ENCODE peak calls at places on chromosome 1, in six cellular contexts. H is fibroblast of the aortic adventitia, F is cardiac muscle cell, A is right cardiac atrium, W is astrocyte, L is fibroblast of mammary gland. K is an unnamed sample.

GRCh38 chr1:6884652-6885153 is 99.4 kb downstream of the CAMTA1 start:
- DNase-seq in L (no peak), F (no peak), A (no peak), H (no peak), W (no peak), K (no peak)

GRCh38 chr1:245512980-245513578 is 358.3 kb downstream of the KIF26B start:
- DNase-seq in F (peak), A (no peak), L (peak), W (no peak), H (peak), K (no peak)

GRCh38 chr1:7111855-7112254 is 326.6 kb downstream of the CAMTA1 start:
- DNase-seq in W (no peak), A (no peak), F (no peak), H (no peak), L (no peak), K (no peak)

GRCh38 chr1:119816407-119816806 is 5.1 kb upstream of the REG4 start:
- DNase-seq in F (no peak), L (peak), H (no peak), A (no peak), W (peak), K (no peak)

GRCh38 chr1:112263464-112263863 is 132.6 kb upstream of the CTTNBP2NL start:
- DNase-seq in L (peak), W (peak), H (peak), A (no peak), F (peak), K (no peak)

GRCh38 chr1:78839704-78840277 is 166.7 kb downstream of the ADGRL4 start:
- DNase-seq in H (peak), W (no peak), L (peak), A (no peak), F (peak), K (peak)

GRCh38 chr1:27428316-27429028 is 36.0 kb downstream of the GPR3 start:
- DNase-seq in F (peak), H (peak), L (no peak), W (no peak), A (no peak), K (no peak)

GRCh38 chr1:175191654-175192053 is 922 bp downstream of the KIAA0040 start:
- DNase-seq in H (peak), W (no peak), A (no peak), L (no peak), F (no peak), K (no peak)

GRCh38 chr1:219582310-219582709 is 30.6 kb downstream of the ZC3H11B start:
- DNase-seq in A (no peak), H (peak), F (peak), W (peak), L (peak), K (no peak)

GRCh38 chr1:191804311-191804710 is 354.0 kb upstream of the RGS18 start:
- DNase-seq in W (no peak), H (no peak), F (no peak), A (no peak), L (no peak), K (no peak)

GRCh38 chr1:205849619-205850355 is at the start of gene PM20D1:
- DNase-seq in L (peak), F (peak), A (peak), H (peak), W (peak), K (peak)

GRCh38 chr1:164477336-164477735 is 81.6 kb upstream of the PBX1 start:
- DNase-seq in F (no peak), H (no peak), A (no peak), L (no peak), W (no peak), K (no peak)

GRCh38 chr1:9792156-9793042 is 31.4 kb downstream of the CLSTN1 start:
- DNase-seq in F (peak), L (peak), H (no peak), W (peak), A (no peak), K (no peak)

GRCh38 chr1:58062635-58063034 is 483.9 kb downstream of the OMA1 start:
- DNase-seq in W (no peak), F (no peak), A (no peak), L (no peak), H (no peak), K (no peak)

GRCh38 chr1:17551755-17552234 is 12.3 kb downstream of the ARHGEF10L start:
- DNase-seq in A (no peak), F (peak), H (peak), W (no peak), L (peak), K (no peak)

GRCh38 chr1:228837817-228838716 is 102.8 kb downstream of the RHOU start:
- DNase-seq in W (peak), A (peak), F (peak), H (peak), L (peak), K (peak)

GRCh38 chr1:61081135-61081636 is 1.2 kb upstream of the NFIA start:
- DNase-seq in F (no peak), A (no peak), L (no peak), H (peak), W (no peak), K (no peak)

GRCh38 chr1:205530116-205530515 is 25.6 kb downstream of the CDK18 start:
- DNase-seq in W (no peak), F (no peak), A (no peak), L (no peak), H (no peak), K (no peak)

GRCh38 chr1:109444376-109444775 is 18.1 kb upstream of the PSMA5 start:
- DNase-seq in A (no peak), W (no peak), H (no peak), F (no peak), L (peak), K (no peak)

GRCh38 chr1:39990428-39990827 is 35.5 kb downstream of the MFSD2A start:
- DNase-seq in H (no peak), L (no peak), W (no peak), A (no peak), F (no peak), K (no peak)

GRCh38 chr1:154779563-154780189 is 90.4 kb downstream of the KCNN3 start:
- DNase-seq in W (no peak), L (no peak), H (no peak), A (no peak), F (no peak), K (no peak)

DNA sequence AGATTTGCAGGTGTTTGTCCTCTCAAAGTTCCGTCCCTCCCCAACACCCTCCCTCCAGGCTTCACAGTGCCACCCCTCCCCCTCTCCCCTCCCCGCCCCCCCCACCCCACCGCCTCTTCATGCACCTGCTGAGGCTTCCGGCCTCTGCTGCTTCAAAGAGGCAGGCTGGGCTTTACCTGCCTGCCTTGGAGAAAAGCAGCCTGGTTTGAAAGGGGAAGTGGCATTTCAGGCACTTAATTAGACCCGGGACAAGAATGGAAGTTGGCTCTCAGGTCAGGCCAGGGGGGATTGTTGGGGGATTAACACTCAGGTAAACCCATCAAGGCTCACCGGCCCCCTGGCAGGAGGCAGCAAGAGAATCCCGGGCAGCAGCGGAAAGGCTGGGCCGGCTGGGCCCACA is 21.1 kb downstream of the PAX7 start:
- DNase-seq in A (no peak), W (no peak), H (no peak), F (no peak), L (no peak), K (no peak)
- H3K4me3 ChIP-seq in A (no peak), W (no peak), H (no peak), F (no peak), L (no peak), K (no peak)

GRCh38 chr1:201480231-201481003 is 11.4 kb upstream of the PHLDA3 start:
- DNase-seq in L (peak), H (peak), F (peak), A (peak), W (no peak), K (peak)

GRCh38 chr1:201482755-201483154 is 13.8 kb upstream of the PHLDA3 start:
- DNase-seq in H (no peak), F (no peak), A (no peak), W (no peak), L (no peak), K (no peak)

GRCh38 chr1:201481761-201482493 is 12.9 kb upstream of the PHLDA3 start:
- DNase-seq in H (peak), A (peak), F (peak), W (no peak), L (peak), K (peak)

GRCh38 chr1:201479331-201479730 is 10.3 kb upstream of the PHLDA3 start:
- DNase-seq in H (no peak), W (no peak), F (no peak), A (no peak), L (no peak), K (no peak)

DNA sequence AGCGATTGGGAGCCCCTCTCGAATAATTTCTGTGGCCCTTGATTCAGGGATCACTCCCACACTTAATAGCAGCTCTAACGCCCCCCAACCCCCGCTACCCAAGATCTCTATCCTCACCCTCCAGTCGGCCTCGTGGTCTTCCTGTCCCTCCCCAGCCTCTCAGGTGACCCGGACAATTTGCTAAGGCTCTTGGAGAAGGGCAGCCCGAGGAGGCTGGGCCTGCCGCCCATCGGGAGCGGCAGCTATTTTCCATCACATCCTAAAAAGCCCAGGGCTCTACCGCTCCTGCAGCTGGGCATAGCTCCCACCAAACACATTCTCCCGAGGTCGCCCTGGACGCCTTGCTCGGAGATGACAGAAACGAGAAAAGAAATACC is 12.0 kb upstream of the PHLDA3 start:
- DNase-seq in A (no peak), F (no peak), H (no peak), L (no peak), W (no peak), K (no peak)
- H3K4me3 ChIP-seq in A (peak), F (peak), H (no peak), L (peak), W (peak), K (peak)

DNA sequence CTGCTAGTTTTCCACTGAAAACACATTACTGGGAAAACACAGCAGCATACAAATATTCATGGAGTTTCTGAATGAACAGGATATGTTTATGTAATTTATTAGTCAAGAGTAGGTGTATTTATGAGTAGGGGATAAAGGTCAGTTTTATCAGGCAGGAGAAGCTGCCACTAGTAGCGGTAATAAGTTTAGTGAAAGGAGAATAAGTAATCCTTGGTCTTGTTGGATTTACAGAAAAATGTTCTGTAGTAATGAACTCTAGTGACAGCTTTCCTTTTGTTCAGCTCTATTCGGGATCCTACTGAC is 1.2 kb downstream of the MAST2 start:
- DNase-seq in L (peak), F (no peak), H (peak), A (no peak), W (no peak), K (no peak)
- H3K4me3 ChIP-seq in L (peak), F (peak), H (peak), A (peak), W (peak), K (no peak)

DNA sequence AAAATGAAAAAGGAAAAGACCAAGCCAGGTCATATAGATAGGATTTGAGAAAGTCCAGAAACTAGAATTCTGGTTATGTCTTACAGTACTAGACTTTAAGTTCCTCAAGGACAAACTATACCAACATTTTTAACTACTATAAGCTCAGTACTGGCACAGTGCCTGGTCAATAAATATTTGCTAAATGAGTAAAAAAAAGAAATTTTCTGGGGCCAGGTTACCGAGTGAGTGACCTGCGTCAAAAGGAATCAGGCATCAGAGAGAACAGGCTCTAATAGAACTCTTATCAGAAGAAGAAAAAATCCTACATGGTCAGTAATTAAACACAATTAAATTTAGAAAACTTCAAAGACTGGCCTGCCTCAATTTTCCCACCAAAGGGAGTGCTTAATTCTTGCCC is 23.8 kb upstream of the YRDC start:
- DNase-seq in A (no peak), F (no peak), W (no peak), L (no peak), H (no peak), K (no peak)
- H3K4me3 ChIP-seq in A (no peak), F (no peak), W (no peak), L (no peak), H (no peak), K (no peak)

GRCh38 chr1:12594490-12594889 is 23.5 kb downstream of the DHRS3 start:
- DNase-seq in H (no peak), W (no peak), A (no peak), F (no peak), L (no peak), K (no peak)
- H3K4me3 ChIP-seq in H (peak), W (no peak), A (no peak), F (no peak), L (no peak), K (no peak)

GRCh38 chr1:53946252-53947171 is at the start of gene LRRC42:
- DNase-seq in W (no peak), A (no peak), L (no peak), F (no peak), H (no peak), K (no peak)

GRCh38 chr1:53948291-53948690 is 2.1 kb downstream of the LRRC42 start:
- DNase-seq in H (no peak), L (peak), W (no peak), A (no peak), F (no peak), K (no peak)

GRCh38 chr1:53949023-53949611 is 3.0 kb downstream of the LRRC42 start:
- DNase-seq in W (peak), A (no peak), F (peak), L (peak), H (peak), K (no peak)

GRCh38 chr1:53945433-53946251 is at the start of gene IFT25:
- DNase-seq in H (peak), L (peak), W (peak), F (peak), A (peak), K (peak)

DNA sequence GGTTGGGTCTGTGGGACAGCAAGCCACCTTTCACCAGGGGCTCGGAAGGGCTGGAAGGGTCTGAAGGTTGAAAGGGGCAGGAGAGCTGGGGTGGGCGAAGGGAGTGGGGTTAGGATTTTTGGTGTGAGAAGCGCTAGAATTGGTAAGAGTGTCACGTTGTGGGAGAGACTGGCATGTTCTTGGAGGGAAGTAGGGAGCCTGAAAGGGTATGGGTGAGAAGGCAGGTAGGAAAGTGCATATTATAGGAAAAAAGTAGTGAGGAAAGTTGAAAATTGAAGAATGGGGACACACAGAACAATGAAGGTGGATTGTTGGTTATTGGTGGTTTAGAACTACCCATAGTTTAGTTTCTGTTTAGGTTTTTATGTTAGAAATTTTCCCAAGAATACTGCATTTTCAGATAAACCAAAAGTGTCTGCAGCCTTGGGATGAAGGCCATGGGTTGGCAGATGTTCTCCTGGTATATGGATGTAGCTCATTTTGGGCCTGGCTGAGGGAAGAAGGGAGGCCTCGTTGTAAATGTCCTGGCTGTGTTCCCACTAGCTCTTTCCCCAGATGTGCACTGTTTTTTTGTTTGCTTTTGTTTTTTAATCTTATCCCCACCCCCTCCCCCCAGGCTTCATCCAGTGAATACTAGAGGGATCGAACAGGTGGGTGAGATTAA is 1.2 kb downstream of the LRRC42 start:
- DNase-seq in H (no peak), W (no peak), F (no peak), L (no peak), A (no peak), K (peak)
- H3K4me3 ChIP-seq in H (peak), W (peak), F (peak), L (peak), A (peak), K (peak)

GRCh38 chr1:206939131-206939530 is 7.1 kb downstream of the PIGR start:
- DNase-seq in H (no peak), L (no peak), W (no peak), F (no peak), A (no peak), K (no peak)

GRCh38 chr1:206935491-206936067 is 10.7 kb downstream of the PIGR start:
- DNase-seq in L (peak), F (peak), W (no peak), H (peak), A (no peak), K (peak)

GRCh38 chr1:206940588-206940936 is 5.7 kb downstream of the PIGR start:
- DNase-seq in W (no peak), H (peak), F (no peak), A (no peak), L (no peak), K (no peak)

GRCh38 chr1:206939841-206940587 is 6.3 kb downstream of the PIGR start:
- DNase-seq in A (no peak), H (no peak), L (no peak), W (no peak), F (no peak), K (no peak)

DNA sequence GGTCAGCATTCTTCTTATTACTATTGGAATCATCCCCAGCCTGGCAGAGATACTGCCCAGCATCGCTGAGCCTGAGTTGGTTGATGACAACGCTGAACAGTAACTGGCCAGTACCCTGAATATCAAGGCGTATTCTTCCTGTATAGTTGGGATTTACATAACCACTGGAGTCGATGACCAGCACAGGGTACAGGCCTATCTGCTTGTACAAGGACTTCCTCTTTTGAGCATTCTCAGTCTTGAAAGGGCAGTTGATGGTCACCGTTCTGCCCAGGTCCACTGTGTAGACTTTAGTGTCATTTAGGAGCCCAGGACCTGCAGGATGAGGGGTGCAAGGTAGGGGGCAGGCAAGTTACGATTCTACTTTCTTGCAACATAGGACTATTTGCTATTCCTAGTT is 8.8 kb downstream of the PIGR start:
- DNase-seq in A (no peak), L (no peak), F (no peak), H (no peak), W (no peak), K (no peak)
- H3K4me3 ChIP-seq in A (no peak), L (no peak), F (no peak), H (no peak), W (no peak), K (no peak)

K was measured in testis.